ENCODE peak calls at places on chromosomes 4 and X, in nine cellular contexts. T is GM13976; F is activated CD8-positive, alpha-beta memory T cell treated with anti-CD3 and anti-CD28 coated beads for 48 hours; Q is C1 segment of cervical spinal cord; W is fibroblast of villous mesenchyme; S is Kasumi-1; E is right atrium auricular region; H is LHCN-M2; J is T-helper 1 cell. V is an unnamed sample.
A peak's percentile ranks its signal among the peaks of the same experiment; 100 is the strongest.

GRCh38 chrX:45322382-45322781 is 121.7 kb upstream of the DIPK2B start:
- DNase-seq in Q (no peak), T (peak; percentile 1), E (no peak), F (no peak), J (no peak), H (peak; percentile 90), W (peak; percentile 79), S (peak; percentile 36), V (peak; percentile 23)

GRCh38 chrX:107552976-107553375 is 75.3 kb upstream of the PRPS1 start:
- DNase-seq in S (no peak), F (no peak), T (no peak), Q (no peak), W (no peak), J (no peak), H (no peak), E (no peak), V (no peak)

GRCh38 chrX:84717344-84717743 is 215.1 kb upstream of the HDX start:
- DNase-seq in E (no peak), W (no peak), T (no peak), Q (no peak), S (no peak), F (no peak), H (no peak), J (no peak), V (no peak)

GRCh38 chr4:32778025-32778424 is 2057.9 kb downstream of the PCDH7 start:
- DNase-seq in E (no peak), Q (no peak), F (no peak), S (no peak), J (no peak), T (no peak), H (no peak), W (no peak), V (no peak)

GRCh38 chr4:70704333-70705145 is 16.2 kb downstream of the UTP3 start:
- DNase-seq in J (peak; percentile 59), Q (peak; percentile 59), E (peak; percentile 74), T (peak; percentile 85), F (peak; percentile 17), W (peak; percentile 75), H (peak; percentile 58), S (peak; percentile 78), V (no peak)

GRCh38 chr4:13329340-13329850 is 154.7 kb downstream of the RAB28 start:
- DNase-seq in W (peak; percentile 12), E (no peak), J (no peak), F (no peak), S (no peak), H (no peak), Q (no peak), T (no peak), V (no peak)

GRCh38 chr4:41349021-41349420 is 92.3 kb downstream of the UCHL1 start:
- DNase-seq in W (no peak), Q (no peak), T (no peak), H (peak; percentile 42), J (no peak), S (no peak), E (no peak), F (no peak), V (no peak)

GRCh38 chrX:11049976-11050375 is 61.2 kb upstream of the HCCS start:
- DNase-seq in T (no peak), J (no peak), S (no peak), H (no peak), Q (no peak), E (no peak), W (no peak), F (no peak), V (no peak)

V was measured in MV-4-11.